ENCODE peak calls at places on chromosomes 7 and 10, in eight cellular contexts. A, P, F, J, I, W, Q and D are unnamed samples.

GRCh38 chr7:132446265-132446664 is 130.0 kb downstream of the PLXNA4 start:
- DNase-seq in A (no peak), P (no peak), F (no peak), J (no peak), I (no peak), W (no peak), Q (no peak), D (no peak)

GRCh38 chr7:154503962-154504550 is 451.9 kb downstream of the DPP6 start:
- DNase-seq in A (no peak), P (no peak), F (peak; percentile 29), J (no peak), I (peak; percentile 7), W (no peak), Q (no peak), D (no peak)

GRCh38 chr7:89771003-89771636 is 383.1 kb upstream of the STEAP1 start:
- DNase-seq in A (no peak), P (no peak), F (no peak), J (no peak), I (no peak), W (no peak), Q (no peak), D (no peak)

GRCh38 chr10:62248465-62248864 is 20.2 kb downstream of the RTKN2 start:
- DNase-seq in A (no peak), P (no peak), F (peak; percentile 44), J (no peak), I (no peak), W (no peak), Q (no peak), D (no peak)

GRCh38 chr7:113100091-113100723 is 13.6 kb upstream of the GPR85 start:
- DNase-seq in A (no peak), P (no peak), F (peak; percentile 88), J (peak; percentile 25), I (no peak), W (peak; percentile 63), Q (no peak), D (no peak)

GRCh38 chr10:96448021-96448457 is 65.7 kb downstream of the TLL2 start:
- DNase-seq in A (no peak), P (no peak), F (peak; percentile 24), J (peak; percentile 22), I (no peak), W (no peak), Q (no peak), D (no peak)

GRCh38 chr10:70756710-70757360 is 28.3 kb downstream of the TBATA start:
- DNase-seq in A (no peak), P (no peak), F (no peak), J (no peak), I (no peak), W (no peak), Q (no peak), D (no peak)

GRCh38 chr7:90596745-90597526 is 815 bp downstream of the CDK14 start:
- DNase-seq in A (peak; percentile 26), P (no peak), F (peak; percentile 55), J (no peak), I (no peak), W (no peak), Q (no peak), D (no peak)

GRCh38 chr7:74051629-74052410 is 23.8 kb downstream of the ELN start:
- DNase-seq in A (peak; percentile 55), P (peak; percentile 82), F (peak; percentile 30), J (no peak), I (no peak), W (no peak), Q (peak; percentile 54), D (peak; percentile 52)

GRCh38 chr7:95046494-95047240 is 139.3 kb downstream of the PPP1R9A start:
- DNase-seq in A (no peak), P (no peak), F (peak; percentile 45), J (no peak), I (no peak), W (no peak), Q (no peak), D (no peak)

GRCh38 chr7:132970257-132970656 is 111.6 kb downstream of the CHCHD3 start:
- DNase-seq in A (no peak), P (no peak), F (no peak), J (no peak), I (no peak), W (no peak), Q (no peak), D (no peak)

DNA sequence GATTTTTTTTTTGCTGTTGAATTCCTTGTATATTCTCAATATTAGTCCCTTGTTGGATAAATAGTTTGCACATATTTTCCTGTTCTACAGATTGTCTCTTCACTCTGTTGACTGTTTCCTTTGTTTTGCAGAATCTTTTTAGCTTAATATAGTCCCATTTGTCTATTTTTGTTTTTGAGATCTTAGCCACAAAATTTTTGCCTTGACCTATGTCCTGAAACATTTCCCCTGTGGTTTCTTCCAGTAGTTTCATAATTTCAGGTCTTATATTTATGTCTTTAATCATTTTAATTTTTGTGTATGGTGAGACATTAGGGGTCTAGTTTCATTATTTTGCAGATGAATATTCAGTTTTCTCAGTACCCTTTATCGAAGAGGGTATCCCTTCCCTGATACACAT is 92.7 kb downstream of the LANCL2 start:
- DNase-seq in A (no peak), P (no peak), F (no peak), J (no peak), I (no peak), W (no peak), Q (no peak), D (no peak)
- TF ChIP-seq CTCF in A (no peak), P (no peak), F (no peak), J (no peak), I (no peak), W (no peak), Q (no peak), D (no peak)

DNA sequence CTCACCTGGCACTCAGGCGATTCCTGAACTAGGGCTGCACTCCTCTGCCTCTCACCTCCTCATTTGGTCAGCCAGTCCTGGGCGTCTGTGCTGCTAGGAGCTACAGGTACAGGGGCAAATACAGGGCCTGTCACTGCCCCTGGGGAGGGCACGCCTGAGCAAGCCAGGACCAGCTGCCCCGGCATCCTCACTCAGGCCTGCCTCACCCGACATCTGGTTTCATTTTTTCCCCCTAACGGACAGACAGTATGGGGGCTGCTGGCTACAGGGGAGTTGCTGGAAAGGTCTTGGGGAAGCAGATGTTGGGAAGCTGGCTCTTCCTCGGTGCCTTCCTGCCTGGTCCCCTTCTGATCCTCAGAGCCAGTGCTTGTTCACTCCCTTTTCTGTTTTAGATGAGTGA is 77.3 kb upstream of the PPIF start:
- DNase-seq in A (no peak), P (no peak), F (no peak), J (no peak), I (no peak), W (no peak), Q (no peak), D (no peak)
- TF ChIP-seq CTCF in A (no peak), P (no peak), F (no peak), J (no peak), I (no peak), W (no peak), Q (no peak), D (no peak)

GRCh38 chr10:130036296-130037065 is 72.4 kb upstream of the EBF3 start:
- DNase-seq in A (no peak), P (no peak), F (no peak), J (no peak), I (no peak), W (peak; percentile 30), Q (no peak), D (no peak)
- TF ChIP-seq CTCF in A (no peak), P (no peak), F (no peak), J (no peak), I (no peak), W (no peak), Q (no peak), D (no peak)

GRCh38 chr7:151461942-151462230 is 21.9 kb upstream of the CRYGN start:
- DNase-seq in A (no peak), P (no peak), F (no peak), J (no peak), I (no peak), W (no peak), Q (no peak), D (no peak)

GRCh38 chr7:151460474-151460855 is 20.5 kb upstream of the CRYGN start:
- DNase-seq in A (no peak), P (no peak), F (no peak), J (peak; percentile 58), I (no peak), W (no peak), Q (no peak), D (no peak)

GRCh38 chr7:151457534-151457933 is 17.6 kb upstream of the CRYGN start:
- DNase-seq in A (no peak), P (no peak), F (no peak), J (no peak), I (no peak), W (no peak), Q (no peak), D (no peak)

GRCh38 chr7:151461096-151461941 is 21.4 kb upstream of the CRYGN start:
- DNase-seq in A (no peak), P (no peak), F (no peak), J (no peak), I (no peak), W (no peak), Q (no peak), D (no peak)

GRCh38 chr7:151459726-151460473 is 20.0 kb upstream of the CRYGN start:
- DNase-seq in A (no peak), P (peak; percentile 61), F (peak; percentile 97), J (peak; percentile 87), I (peak; percentile 82), W (peak; percentile 70), Q (peak; percentile 72), D (peak; percentile 35)
- TF ChIP-seq CTCF in A (no peak), P (no peak), F (peak; percentile 57), J (peak; percentile 22), I (peak; percentile 22), W (no peak), Q (peak; percentile 32), D (no peak)

GRCh38 chr7:48087349-48087748 is 1.7 kb upstream of the UPP1 start:
- DNase-seq in A (no peak), P (no peak), F (peak; percentile 78), J (no peak), I (no peak), W (no peak), Q (no peak), D (no peak)
- TF ChIP-seq CTCF in A (no peak), P (no peak), F (peak; percentile 3), J (no peak), I (no peak), W (no peak), Q (no peak), D (no peak)

GRCh38 chr10:69318087-69318996 is 40.0 kb downstream of the HK1 start:
- DNase-seq in A (peak; percentile 91), P (peak; percentile 88), F (peak; percentile 87), J (peak; percentile 86), I (no peak), W (peak; percentile 90), Q (peak; percentile 94), D (peak; percentile 79)
- TF ChIP-seq CTCF in A (no peak), P (no peak), F (no peak), J (peak; percentile 12), I (no peak), W (no peak), Q (no peak), D (peak; percentile 9)

GRCh38 chr10:37758074-37758473 is 99.3 kb downstream of the ZNF248 start:
- DNase-seq in A (no peak), P (no peak), F (no peak), J (no peak), I (no peak), W (no peak), Q (no peak), D (no peak)
- TF ChIP-seq CTCF in A (no peak), P (no peak), F (no peak), J (no peak), I (no peak), W (no peak), Q (no peak), D (no peak)